ENCODE peak calls at places on chromosomes 5 and 9, in eight cellular contexts. One of them, this sample, is unnamed. For H3K36me3, the result is how much of the 10 kb centered on the place peaks cover.

GRCh38 chr5:124395287-124395686 is 351.2 kb downstream of the ZNF608 start:
- DNase-seq in aorta: no peak
- DNase-seq in psoas muscle: no peak
- DNase-seq in hepatocyte: no peak
- DNase-seq in CD4-positive, alpha-beta memory T cell: no peak
- DNase-seq in mesenchymal stem cell: peak
- DNase-seq in GM23248: no peak
- DNase-seq in WERI-Rb-1: peak
- DNase-seq in this sample: no peak

GRCh38 chr5:145825751-145826180 is 9.4 kb downstream of the PRELID2 start:
- DNase-seq in aorta: no peak
- DNase-seq in hepatocyte: peak
- DNase-seq in WERI-Rb-1: no peak
- DNase-seq in CD4-positive, alpha-beta memory T cell: peak
- DNase-seq in psoas muscle: no peak
- DNase-seq in GM23248: peak
- DNase-seq in mesenchymal stem cell: peak
- DNase-seq in this sample: peak

GRCh38 chr5:163033656-163034055 is 403.7 kb upstream of the CCNG1 start:
- DNase-seq in aorta: no peak
- DNase-seq in GM23248: no peak
- DNase-seq in mesenchymal stem cell: no peak
- DNase-seq in psoas muscle: no peak
- DNase-seq in WERI-Rb-1: no peak
- DNase-seq in CD4-positive, alpha-beta memory T cell: no peak
- DNase-seq in hepatocyte: no peak
- DNase-seq in this sample: no peak

GRCh38 chr9:18268381-18268780 is 205.6 kb upstream of the ADAMTSL1 start:
- DNase-seq in CD4-positive, alpha-beta memory T cell: no peak
- DNase-seq in mesenchymal stem cell: peak
- DNase-seq in WERI-Rb-1: no peak
- DNase-seq in hepatocyte: no peak
- DNase-seq in aorta: no peak
- DNase-seq in GM23248: peak
- DNase-seq in psoas muscle: no peak
- DNase-seq in this sample: peak

GRCh38 chr5:79227484-79227995 is 8.4 kb upstream of the JMY start:
- DNase-seq in aorta: no peak
- DNase-seq in mesenchymal stem cell: no peak
- DNase-seq in CD4-positive, alpha-beta memory T cell: no peak
- DNase-seq in WERI-Rb-1: no peak
- DNase-seq in GM23248: no peak
- DNase-seq in psoas muscle: no peak
- DNase-seq in hepatocyte: no peak
- DNase-seq in this sample: no peak

GRCh38 chr9:135506327-135507103 is 6.0 kb downstream of the MRPS2 start:
- DNase-seq in GM23248: no peak
- DNase-seq in mesenchymal stem cell: peak
- DNase-seq in hepatocyte: no peak
- DNase-seq in aorta: peak
- DNase-seq in WERI-Rb-1: peak
- DNase-seq in CD4-positive, alpha-beta memory T cell: no peak
- DNase-seq in psoas muscle: no peak
- DNase-seq in this sample: no peak

GRCh38 chr5:124310453-124310852 is 436.0 kb downstream of the ZNF608 start:
- DNase-seq in hepatocyte: no peak
- DNase-seq in mesenchymal stem cell: peak
- DNase-seq in aorta: no peak
- DNase-seq in psoas muscle: no peak
- DNase-seq in CD4-positive, alpha-beta memory T cell: no peak
- DNase-seq in GM23248: peak
- DNase-seq in WERI-Rb-1: no peak
- DNase-seq in this sample: no peak

GRCh38 chr5:52799983-52800393 is 12.3 kb downstream of the ITGA1 start:
- DNase-seq in WERI-Rb-1: peak
- DNase-seq in psoas muscle: peak
- DNase-seq in GM23248: peak
- DNase-seq in mesenchymal stem cell: peak
- DNase-seq in CD4-positive, alpha-beta memory T cell: peak
- DNase-seq in aorta: peak
- DNase-seq in hepatocyte: peak
- DNase-seq in this sample: peak

GRCh38 chr5:68053202-68053601 is 162.4 kb upstream of the PIK3R1 start:
- DNase-seq in psoas muscle: no peak
- DNase-seq in GM23248: no peak
- DNase-seq in mesenchymal stem cell: no peak
- DNase-seq in WERI-Rb-1: no peak
- DNase-seq in CD4-positive, alpha-beta memory T cell: no peak
- DNase-seq in aorta: no peak
- DNase-seq in hepatocyte: no peak
- DNase-seq in this sample: no peak

GRCh38 chr5:24351285-24351684 is 293.5 kb downstream of the CDH10 start:
- DNase-seq in WERI-Rb-1: no peak
- DNase-seq in aorta: no peak
- DNase-seq in psoas muscle: no peak
- DNase-seq in GM23248: no peak
- DNase-seq in CD4-positive, alpha-beta memory T cell: no peak
- DNase-seq in hepatocyte: no peak
- DNase-seq in mesenchymal stem cell: no peak
- DNase-seq in this sample: no peak

GRCh38 chr5:44909009-44909408 is 100.3 kb downstream of the MRPS30 start:
- DNase-seq in GM23248: no peak
- DNase-seq in mesenchymal stem cell: no peak
- DNase-seq in psoas muscle: no peak
- DNase-seq in hepatocyte: no peak
- DNase-seq in CD4-positive, alpha-beta memory T cell: no peak
- DNase-seq in aorta: no peak
- DNase-seq in WERI-Rb-1: no peak
- DNase-seq in this sample: no peak

GRCh38 chr5:180313677-180314076 is 21.8 kb upstream of the MAPK9 start:
- DNase-seq in aorta: no peak
- DNase-seq in GM23248: no peak
- DNase-seq in hepatocyte: no peak
- DNase-seq in psoas muscle: no peak
- DNase-seq in mesenchymal stem cell: no peak
- DNase-seq in WERI-Rb-1: peak
- DNase-seq in CD4-positive, alpha-beta memory T cell: no peak
- DNase-seq in this sample: no peak

GRCh38 chr5:136149891-136150290 is 17.2 kb downstream of the SMAD5 start:
- DNase-seq in GM23248: no peak
- DNase-seq in psoas muscle: no peak
- DNase-seq in aorta: no peak
- DNase-seq in mesenchymal stem cell: no peak
- DNase-seq in hepatocyte: no peak
- DNase-seq in CD4-positive, alpha-beta memory T cell: no peak
- DNase-seq in WERI-Rb-1: no peak
- DNase-seq in this sample: no peak

GRCh38 chr5:139676951-139677367 is 28.8 kb downstream of the CXXC5 start:
- DNase-seq in mesenchymal stem cell: no peak
- DNase-seq in aorta: no peak
- DNase-seq in hepatocyte: no peak
- DNase-seq in CD4-positive, alpha-beta memory T cell: no peak
- DNase-seq in WERI-Rb-1: no peak
- DNase-seq in psoas muscle: no peak
- DNase-seq in GM23248: no peak
- DNase-seq in this sample: no peak

GRCh38 chr5:14331377-14331776 is 188.2 kb downstream of the TRIO start:
- DNase-seq in CD4-positive, alpha-beta memory T cell: no peak
- DNase-seq in psoas muscle: no peak
- DNase-seq in mesenchymal stem cell: no peak
- DNase-seq in GM23248: no peak
- DNase-seq in hepatocyte: no peak
- DNase-seq in WERI-Rb-1: no peak
- DNase-seq in aorta: no peak
- DNase-seq in this sample: no peak
- H3K36me3 ChIP-seq in CD4-positive, alpha-beta memory T cell: under half
- H3K36me3 ChIP-seq in psoas muscle: under half
- H3K36me3 ChIP-seq in mesenchymal stem cell: under half
- H3K36me3 ChIP-seq in GM23248: half or more
- H3K36me3 ChIP-seq in hepatocyte: under half
- H3K36me3 ChIP-seq in WERI-Rb-1: under half
- H3K36me3 ChIP-seq in aorta: under half
- H3K36me3 ChIP-seq in this sample: under half

DNA sequence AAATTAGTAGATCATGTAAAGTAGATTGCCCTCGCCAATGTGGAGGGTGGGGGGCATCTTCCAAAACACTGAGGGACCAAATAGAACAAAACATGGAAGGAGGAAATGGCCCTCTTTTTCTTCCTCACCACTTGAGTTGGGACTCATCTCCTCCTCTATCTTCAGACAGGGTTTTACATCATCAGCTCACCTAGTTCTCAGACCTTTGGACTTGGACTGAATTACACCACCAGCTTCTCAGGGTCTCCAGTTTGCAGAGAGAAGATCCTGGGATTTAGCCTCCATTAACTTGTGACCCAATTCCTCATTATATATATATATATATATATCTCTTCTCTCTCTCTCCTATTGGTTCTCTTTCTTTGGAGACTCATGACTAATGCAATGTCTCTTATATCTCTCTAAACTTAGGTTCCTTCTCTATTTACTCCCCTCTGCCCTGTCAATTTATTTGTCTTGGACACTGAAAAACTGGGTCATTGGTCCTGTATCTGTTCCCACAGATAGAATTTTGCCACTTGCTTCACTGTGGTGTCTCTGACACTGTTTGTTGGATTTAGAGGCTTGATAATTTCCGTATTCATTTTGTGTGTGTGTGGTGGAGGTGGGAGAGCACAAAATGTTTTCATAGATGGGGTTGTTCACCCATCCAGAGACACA is 54.3 kb upstream of the TXNDC8 start:
- DNase-seq in mesenchymal stem cell: no peak
- DNase-seq in psoas muscle: no peak
- DNase-seq in WERI-Rb-1: no peak
- DNase-seq in GM23248: no peak
- DNase-seq in CD4-positive, alpha-beta memory T cell: no peak
- DNase-seq in hepatocyte: no peak
- DNase-seq in aorta: no peak
- DNase-seq in this sample: no peak
- H3K27ac ChIP-seq in mesenchymal stem cell: no peak
- H3K27ac ChIP-seq in psoas muscle: no peak
- H3K27ac ChIP-seq in WERI-Rb-1: no peak
- H3K27ac ChIP-seq in GM23248: no peak
- H3K27ac ChIP-seq in CD4-positive, alpha-beta memory T cell: no peak
- H3K27ac ChIP-seq in hepatocyte: no peak
- H3K27ac ChIP-seq in aorta: no peak
- H3K27ac ChIP-seq in this sample: no peak

DNA sequence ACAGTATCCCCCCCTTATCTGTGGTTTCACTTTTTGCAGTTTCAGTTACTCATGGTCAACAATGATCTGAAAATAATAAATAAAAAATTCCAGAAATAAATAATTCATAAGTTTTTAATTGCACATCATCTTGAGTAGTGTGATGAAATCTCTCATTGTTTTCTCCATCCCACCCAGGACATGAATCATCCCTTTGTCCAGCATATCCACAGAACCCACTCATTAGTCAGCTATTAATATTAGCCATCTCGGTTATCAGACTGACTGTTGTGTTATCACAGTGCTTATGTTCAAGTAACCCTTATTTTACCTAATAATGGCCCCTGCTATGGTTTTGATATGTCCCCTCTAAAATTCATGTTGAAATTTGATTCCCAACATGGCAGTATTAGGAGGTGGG is 40.7 kb downstream of the FAM114A2 start:
- DNase-seq in GM23248: peak
- DNase-seq in hepatocyte: no peak
- DNase-seq in aorta: no peak
- DNase-seq in psoas muscle: no peak
- DNase-seq in WERI-Rb-1: no peak
- DNase-seq in mesenchymal stem cell: no peak
- DNase-seq in CD4-positive, alpha-beta memory T cell: no peak
- DNase-seq in this sample: peak
- H3K36me3 ChIP-seq in GM23248: under half
- H3K36me3 ChIP-seq in hepatocyte: under half
- H3K36me3 ChIP-seq in aorta: under half
- H3K36me3 ChIP-seq in psoas muscle: under half
- H3K36me3 ChIP-seq in WERI-Rb-1: under half
- H3K36me3 ChIP-seq in mesenchymal stem cell: under half
- H3K36me3 ChIP-seq in CD4-positive, alpha-beta memory T cell: under half
- H3K36me3 ChIP-seq in this sample: under half

DNA sequence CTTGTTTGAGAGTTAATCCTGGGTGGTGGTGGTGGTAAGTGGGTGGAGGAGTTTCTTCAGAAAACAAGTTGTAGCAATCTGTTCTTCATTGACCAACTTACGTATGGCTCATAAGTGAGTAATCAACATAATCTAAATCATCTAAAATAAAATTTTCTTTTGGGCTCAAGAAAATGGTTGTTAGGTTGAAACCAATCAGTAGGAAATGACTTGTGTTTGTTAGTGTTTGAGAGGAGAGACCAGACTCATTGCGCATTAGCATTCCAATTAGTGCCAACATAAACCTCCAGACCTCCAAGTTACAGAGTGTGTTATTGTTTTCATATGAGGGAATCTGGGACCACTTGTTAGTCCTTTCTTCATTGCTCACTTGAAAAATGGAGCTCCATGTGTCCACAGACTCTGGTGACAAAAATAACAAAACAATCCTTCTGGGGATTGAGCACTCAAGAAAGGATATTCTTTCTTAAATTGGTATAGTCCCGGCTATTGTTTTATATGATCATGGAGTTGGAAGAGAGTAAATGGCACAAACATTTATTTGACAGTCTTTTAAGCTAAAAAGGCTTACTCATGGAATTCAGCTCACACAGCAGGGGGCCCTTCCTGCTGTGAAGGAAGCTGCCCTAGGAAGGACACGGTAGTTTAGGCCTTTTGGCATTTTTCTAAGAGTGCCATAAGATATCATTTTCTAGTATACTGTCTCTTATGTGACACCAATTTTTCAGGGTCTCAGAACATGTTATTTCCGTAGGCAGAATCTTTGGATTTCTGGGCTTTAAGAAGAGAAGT is 441.1 kb downstream of the EBF1 start:
- DNase-seq in CD4-positive, alpha-beta memory T cell: no peak
- DNase-seq in aorta: no peak
- DNase-seq in WERI-Rb-1: no peak
- DNase-seq in mesenchymal stem cell: no peak
- DNase-seq in psoas muscle: no peak
- DNase-seq in hepatocyte: no peak
- DNase-seq in GM23248: peak
- DNase-seq in this sample: no peak
- H3K27ac ChIP-seq in CD4-positive, alpha-beta memory T cell: no peak
- H3K27ac ChIP-seq in aorta: no peak
- H3K27ac ChIP-seq in WERI-Rb-1: no peak
- H3K27ac ChIP-seq in mesenchymal stem cell: no peak
- H3K27ac ChIP-seq in psoas muscle: no peak
- H3K27ac ChIP-seq in hepatocyte: no peak
- H3K27ac ChIP-seq in GM23248: peak
- H3K27ac ChIP-seq in this sample: no peak

GRCh38 chr9:5767968-5768932 is 64.7 kb downstream of the ERMP1 start:
- DNase-seq in psoas muscle: no peak
- DNase-seq in WERI-Rb-1: no peak
- DNase-seq in GM23248: peak
- DNase-seq in mesenchymal stem cell: no peak
- DNase-seq in hepatocyte: no peak
- DNase-seq in CD4-positive, alpha-beta memory T cell: no peak
- DNase-seq in aorta: no peak
- DNase-seq in this sample: no peak
- H3K36me3 ChIP-seq in psoas muscle: under half
- H3K36me3 ChIP-seq in WERI-Rb-1: under half
- H3K36me3 ChIP-seq in GM23248: half or more
- H3K36me3 ChIP-seq in mesenchymal stem cell: under half
- H3K36me3 ChIP-seq in hepatocyte: under half
- H3K36me3 ChIP-seq in CD4-positive, alpha-beta memory T cell: under half
- H3K36me3 ChIP-seq in aorta: under half
- H3K36me3 ChIP-seq in this sample: under half